ENCODE peak calls at places on chromosomes 1 and 21, in eight cellular contexts. One of them, this sample, is unnamed.

GRCh38 chr1:53430779-53431178 is 28.4 kb upstream of the DMRTB1 start:
- DNase-seq in brain microvascular endothelial cell: no peak
- DNase-seq in CD8-positive, alpha-beta T cell: no peak
- DNase-seq in astrocyte of the spinal cord: no peak
- DNase-seq in Peyer's patch: no peak
- DNase-seq in A549: no peak
- DNase-seq in PC-3: no peak
- DNase-seq in esophagus squamous epithelium: no peak
- DNase-seq in this sample: no peak

GRCh38 chr1:65276197-65276884 is 33.0 kb upstream of the DNAJC6 start:
- DNase-seq in brain microvascular endothelial cell: no peak
- DNase-seq in CD8-positive, alpha-beta T cell: no peak
- DNase-seq in astrocyte of the spinal cord: no peak
- DNase-seq in Peyer's patch: no peak
- DNase-seq in A549: no peak
- DNase-seq in PC-3: no peak
- DNase-seq in esophagus squamous epithelium: no peak
- DNase-seq in this sample: no peak

GRCh38 chr1:109770331-109771095 is 6.8 kb upstream of the EPS8L3 start:
- DNase-seq in brain microvascular endothelial cell: no peak
- DNase-seq in CD8-positive, alpha-beta T cell: no peak
- DNase-seq in astrocyte of the spinal cord: no peak
- DNase-seq in Peyer's patch: no peak
- DNase-seq in A549: no peak
- DNase-seq in PC-3: no peak
- DNase-seq in esophagus squamous epithelium: no peak
- DNase-seq in this sample: no peak

GRCh38 chr1:44707959-44708831 is 22.8 kb downstream of the RNU5D-1 start:
- DNase-seq in brain microvascular endothelial cell: peak
- DNase-seq in CD8-positive, alpha-beta T cell: peak
- DNase-seq in astrocyte of the spinal cord: peak
- DNase-seq in Peyer's patch: peak
- DNase-seq in A549: peak
- DNase-seq in PC-3: peak
- DNase-seq in esophagus squamous epithelium: no peak
- DNase-seq in this sample: no peak

GRCh38 chr21:40074198-40074597 is 207.0 kb downstream of the PCP4 start:
- DNase-seq in brain microvascular endothelial cell: no peak
- DNase-seq in CD8-positive, alpha-beta T cell: no peak
- DNase-seq in astrocyte of the spinal cord: no peak
- DNase-seq in Peyer's patch: no peak
- DNase-seq in A549: no peak
- DNase-seq in PC-3: no peak
- DNase-seq in esophagus squamous epithelium: no peak
- DNase-seq in this sample: no peak

GRCh38 chr1:242055921-242056320 is 57.0 kb upstream of the MAP1LC3C start:
- DNase-seq in brain microvascular endothelial cell: no peak
- DNase-seq in CD8-positive, alpha-beta T cell: no peak
- DNase-seq in astrocyte of the spinal cord: no peak
- DNase-seq in Peyer's patch: no peak
- DNase-seq in A549: no peak
- DNase-seq in PC-3: peak
- DNase-seq in esophagus squamous epithelium: no peak
- DNase-seq in this sample: no peak

GRCh38 chr1:31238986-31239613 is 587 bp downstream of the NKAIN1 start:
- DNase-seq in brain microvascular endothelial cell: no peak
- DNase-seq in CD8-positive, alpha-beta T cell: no peak
- DNase-seq in astrocyte of the spinal cord: peak
- DNase-seq in Peyer's patch: no peak
- DNase-seq in A549: peak
- DNase-seq in PC-3: no peak
- DNase-seq in esophagus squamous epithelium: no peak
- DNase-seq in this sample: no peak

GRCh38 chr1:107019166-107019565 is 37.3 kb upstream of the PRMT6 start:
- DNase-seq in brain microvascular endothelial cell: no peak
- DNase-seq in CD8-positive, alpha-beta T cell: no peak
- DNase-seq in astrocyte of the spinal cord: peak
- DNase-seq in Peyer's patch: no peak
- DNase-seq in A549: no peak
- DNase-seq in PC-3: peak
- DNase-seq in esophagus squamous epithelium: no peak
- DNase-seq in this sample: no peak

GRCh38 chr1:1308756-1309524 is 543 bp downstream of the PUSL1 start:
- DNase-seq in brain microvascular endothelial cell: no peak
- DNase-seq in CD8-positive, alpha-beta T cell: no peak
- DNase-seq in astrocyte of the spinal cord: no peak
- DNase-seq in Peyer's patch: no peak
- DNase-seq in A549: no peak
- DNase-seq in PC-3: peak
- DNase-seq in esophagus squamous epithelium: no peak
- DNase-seq in this sample: no peak

GRCh38 chr1:64047549-64047969 is 155.9 kb upstream of the UBE2U start:
- DNase-seq in brain microvascular endothelial cell: no peak
- DNase-seq in CD8-positive, alpha-beta T cell: no peak
- DNase-seq in astrocyte of the spinal cord: no peak
- DNase-seq in Peyer's patch: no peak
- DNase-seq in A549: no peak
- DNase-seq in PC-3: no peak
- DNase-seq in esophagus squamous epithelium: no peak
- DNase-seq in this sample: no peak

GRCh38 chr1:115430717-115431116 is 92.7 kb upstream of the NGF start:
- DNase-seq in brain microvascular endothelial cell: peak
- DNase-seq in CD8-positive, alpha-beta T cell: no peak
- DNase-seq in astrocyte of the spinal cord: peak
- DNase-seq in Peyer's patch: no peak
- DNase-seq in A549: peak
- DNase-seq in PC-3: peak
- DNase-seq in esophagus squamous epithelium: no peak
- DNase-seq in this sample: no peak

GRCh38 chr1:37399205-37399604 is 75.2 kb upstream of the ZC3H12A start:
- DNase-seq in brain microvascular endothelial cell: no peak
- DNase-seq in CD8-positive, alpha-beta T cell: no peak
- DNase-seq in astrocyte of the spinal cord: no peak
- DNase-seq in Peyer's patch: no peak
- DNase-seq in A549: no peak
- DNase-seq in PC-3: no peak
- DNase-seq in esophagus squamous epithelium: no peak
- DNase-seq in this sample: no peak

DNA sequence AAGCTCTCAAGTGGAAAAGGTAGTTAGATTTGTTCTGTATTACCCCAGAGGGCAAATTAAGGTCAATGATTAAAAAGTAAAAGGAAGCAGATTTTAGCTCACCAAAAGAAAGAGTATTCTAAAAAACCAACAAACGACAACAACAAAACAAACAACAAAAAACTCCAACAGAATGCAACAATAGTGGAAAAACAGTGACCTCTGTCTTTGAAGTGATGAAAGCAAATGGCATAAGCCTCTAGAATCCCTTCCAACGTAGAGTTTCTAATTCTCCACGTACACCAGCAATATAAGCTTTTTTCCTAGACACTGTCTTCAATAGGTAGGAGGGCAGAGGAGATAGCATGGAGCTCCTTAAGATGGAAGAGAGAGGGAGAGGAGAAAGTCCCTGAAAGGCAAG is 359.1 kb downstream of the TTLL7 start:
- DNase-seq in brain microvascular endothelial cell: no peak
- DNase-seq in CD8-positive, alpha-beta T cell: no peak
- DNase-seq in astrocyte of the spinal cord: no peak
- DNase-seq in Peyer's patch: no peak
- DNase-seq in A549: no peak
- DNase-seq in PC-3: no peak
- DNase-seq in esophagus squamous epithelium: no peak
- DNase-seq in this sample: no peak
- TF ChIP-seq CTCF in brain microvascular endothelial cell: no peak
- TF ChIP-seq CTCF in CD8-positive, alpha-beta T cell: no peak
- TF ChIP-seq CTCF in astrocyte of the spinal cord: no peak
- TF ChIP-seq CTCF in Peyer's patch: no peak
- TF ChIP-seq CTCF in A549: no peak
- TF ChIP-seq CTCF in PC-3: no peak
- TF ChIP-seq CTCF in esophagus squamous epithelium: no peak
- TF ChIP-seq CTCF in this sample: no peak

DNA sequence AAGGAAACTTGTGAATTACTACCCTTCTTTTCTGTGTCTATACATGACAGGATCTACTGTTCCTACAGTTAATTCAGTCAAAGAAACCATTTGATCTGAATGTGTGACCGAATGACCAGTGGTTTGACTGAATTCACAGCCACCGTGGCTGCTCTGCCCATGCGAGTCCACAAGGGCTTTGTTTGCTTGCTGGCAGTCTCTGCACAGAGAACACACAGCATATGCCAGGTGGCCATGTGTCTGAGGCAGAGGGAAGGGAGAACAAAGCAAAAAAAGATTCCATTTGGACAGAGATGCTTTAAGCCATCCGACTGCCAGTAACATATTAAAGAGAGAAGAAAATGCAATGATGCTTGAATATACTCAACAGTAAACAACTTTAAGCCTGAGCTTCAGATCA is 737.8 kb upstream of the CXADR start:
- DNase-seq in brain microvascular endothelial cell: no peak
- DNase-seq in CD8-positive, alpha-beta T cell: no peak
- DNase-seq in astrocyte of the spinal cord: no peak
- DNase-seq in Peyer's patch: no peak
- DNase-seq in A549: no peak
- DNase-seq in PC-3: no peak
- DNase-seq in esophagus squamous epithelium: no peak
- DNase-seq in this sample: no peak
- H3K4me3 ChIP-seq in brain microvascular endothelial cell: no peak
- H3K4me3 ChIP-seq in CD8-positive, alpha-beta T cell: no peak
- H3K4me3 ChIP-seq in astrocyte of the spinal cord: no peak
- H3K4me3 ChIP-seq in Peyer's patch: no peak
- H3K4me3 ChIP-seq in A549: no peak
- H3K4me3 ChIP-seq in PC-3: no peak
- H3K4me3 ChIP-seq in esophagus squamous epithelium: no peak
- H3K4me3 ChIP-seq in this sample: no peak

DNA sequence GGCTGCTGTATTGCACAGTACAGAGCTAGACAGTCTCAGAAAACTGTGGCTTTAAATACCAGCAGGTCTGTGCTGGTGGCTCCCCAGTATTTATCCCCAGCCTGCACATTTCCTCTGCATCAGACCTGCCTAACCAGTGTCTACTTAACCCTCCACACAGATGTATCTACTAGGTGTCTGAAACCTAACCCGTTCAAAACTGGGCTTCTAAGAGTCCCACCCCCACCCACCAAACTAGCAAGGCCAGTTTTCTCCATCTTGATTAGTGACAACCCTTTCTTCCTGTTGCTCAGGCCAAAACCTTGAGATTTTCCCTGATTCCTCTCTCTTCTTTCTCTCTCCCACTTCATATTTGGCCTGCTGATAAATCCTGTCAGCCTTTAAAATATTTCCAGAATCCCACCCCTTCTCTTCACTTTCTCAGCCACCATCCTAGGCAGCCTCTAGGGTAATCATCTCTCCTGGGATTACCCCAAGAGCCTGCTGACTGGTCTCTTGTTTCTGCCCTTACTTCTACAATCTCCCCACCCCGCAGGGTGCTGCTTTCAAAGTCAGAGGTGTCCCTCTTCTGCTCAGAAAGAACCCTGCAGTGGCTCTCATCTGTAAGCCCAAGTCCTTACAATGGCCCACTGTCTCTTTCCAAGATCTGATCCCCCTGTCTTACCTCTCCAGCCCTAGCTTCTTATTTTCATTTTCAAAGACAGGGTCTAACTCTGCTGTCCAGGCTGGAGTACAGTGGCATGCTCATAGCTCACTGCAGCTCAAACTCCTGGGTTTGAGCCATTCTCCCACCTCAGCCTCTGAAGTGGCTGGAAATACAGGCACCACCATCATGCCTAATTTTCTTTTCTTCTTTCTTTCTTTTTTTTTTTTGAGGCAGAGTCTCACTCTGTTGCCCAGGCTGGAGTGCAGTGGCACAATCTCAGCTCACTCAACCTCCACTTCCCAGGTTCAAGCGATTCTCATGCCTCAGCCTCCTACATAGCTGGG is 45.2 kb downstream of the H3-3A start:
- DNase-seq in brain microvascular endothelial cell: no peak
- DNase-seq in CD8-positive, alpha-beta T cell: no peak
- DNase-seq in astrocyte of the spinal cord: no peak
- DNase-seq in Peyer's patch: no peak
- DNase-seq in A549: no peak
- DNase-seq in PC-3: peak
- DNase-seq in esophagus squamous epithelium: no peak
- DNase-seq in this sample: no peak
- TF ChIP-seq CTCF in brain microvascular endothelial cell: no peak
- TF ChIP-seq CTCF in CD8-positive, alpha-beta T cell: no peak
- TF ChIP-seq CTCF in astrocyte of the spinal cord: no peak
- TF ChIP-seq CTCF in Peyer's patch: no peak
- TF ChIP-seq CTCF in A549: no peak
- TF ChIP-seq CTCF in PC-3: no peak
- TF ChIP-seq CTCF in esophagus squamous epithelium: no peak
- TF ChIP-seq CTCF in this sample: no peak

GRCh38 chr1:201506092-201506491 is 831 bp downstream of the CSRP1 start:
- DNase-seq in brain microvascular endothelial cell: no peak
- DNase-seq in CD8-positive, alpha-beta T cell: no peak
- DNase-seq in astrocyte of the spinal cord: no peak
- DNase-seq in Peyer's patch: no peak
- DNase-seq in A549: no peak
- DNase-seq in PC-3: no peak
- DNase-seq in esophagus squamous epithelium: no peak
- DNase-seq in this sample: no peak

GRCh38 chr1:201504179-201504631 is 2.7 kb downstream of the CSRP1 start:
- DNase-seq in brain microvascular endothelial cell: no peak
- DNase-seq in CD8-positive, alpha-beta T cell: no peak
- DNase-seq in astrocyte of the spinal cord: no peak
- DNase-seq in Peyer's patch: no peak
- DNase-seq in A549: no peak
- DNase-seq in PC-3: no peak
- DNase-seq in esophagus squamous epithelium: no peak
- DNase-seq in this sample: no peak

GRCh38 chr1:201503397-201504176 is 3.3 kb downstream of the CSRP1 start:
- DNase-seq in brain microvascular endothelial cell: peak
- DNase-seq in CD8-positive, alpha-beta T cell: no peak
- DNase-seq in astrocyte of the spinal cord: peak
- DNase-seq in Peyer's patch: no peak
- DNase-seq in A549: peak
- DNase-seq in PC-3: peak
- DNase-seq in esophagus squamous epithelium: no peak
- DNase-seq in this sample: peak

GRCh38 chr1:201505505-201505893 is 1.4 kb downstream of the CSRP1 start:
- DNase-seq in brain microvascular endothelial cell: peak
- DNase-seq in CD8-positive, alpha-beta T cell: no peak
- DNase-seq in astrocyte of the spinal cord: peak
- DNase-seq in Peyer's patch: no peak
- DNase-seq in A549: peak
- DNase-seq in PC-3: peak
- DNase-seq in esophagus squamous epithelium: no peak
- DNase-seq in this sample: no peak

DNA sequence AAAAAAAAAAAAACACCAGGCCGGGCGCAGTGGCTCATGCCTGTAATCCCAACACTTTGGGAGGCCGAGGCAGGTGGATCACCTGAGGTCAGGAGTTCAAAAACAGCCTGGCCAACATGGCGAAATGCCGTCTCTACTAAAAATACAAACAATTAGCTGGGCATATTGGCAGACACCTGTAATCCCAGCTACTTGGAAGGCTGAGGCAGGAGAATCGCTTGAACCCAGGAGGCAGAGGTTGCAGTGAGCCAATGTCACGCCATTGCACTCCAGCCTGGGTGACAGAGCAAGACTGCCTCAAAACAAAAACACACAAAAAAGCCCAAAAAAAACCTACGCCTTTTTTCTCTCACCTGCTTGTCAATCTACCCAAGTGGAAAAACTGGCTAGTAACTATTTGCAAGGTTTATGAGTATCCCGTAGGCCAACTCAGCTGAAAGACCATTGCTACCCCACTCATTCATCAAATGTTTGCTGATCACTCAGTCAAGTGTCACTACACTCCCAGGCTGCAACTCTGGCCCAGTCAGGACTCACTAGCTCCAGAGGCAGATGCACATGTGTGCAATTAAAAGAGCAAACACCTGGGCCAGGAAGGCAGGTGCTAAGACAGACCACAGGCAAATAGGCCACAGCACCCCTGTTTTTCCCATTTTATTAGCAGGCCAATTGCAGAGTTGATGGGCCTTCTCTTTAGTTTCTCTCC is 2.0 kb downstream of the CSRP1 start:
- DNase-seq in brain microvascular endothelial cell: no peak
- DNase-seq in CD8-positive, alpha-beta T cell: no peak
- DNase-seq in astrocyte of the spinal cord: no peak
- DNase-seq in Peyer's patch: no peak
- DNase-seq in A549: no peak
- DNase-seq in PC-3: peak
- DNase-seq in esophagus squamous epithelium: no peak
- DNase-seq in this sample: no peak
- H3K4me3 ChIP-seq in brain microvascular endothelial cell: peak
- H3K4me3 ChIP-seq in CD8-positive, alpha-beta T cell: no peak
- H3K4me3 ChIP-seq in astrocyte of the spinal cord: peak
- H3K4me3 ChIP-seq in Peyer's patch: peak
- H3K4me3 ChIP-seq in A549: peak
- H3K4me3 ChIP-seq in PC-3: peak
- H3K4me3 ChIP-seq in esophagus squamous epithelium: peak
- H3K4me3 ChIP-seq in this sample: peak

This sample was measured in astrocyte of the cerebellum.